ENCODE peak calls at places on chromosome 22, in six cellular contexts. One of them, this sample, is unnamed.

GRCh38 chr22:39917776-39918493 is 17.1 kb downstream of the GRAP2 start:
- DNase-seq in NB4: no peak
- DNase-seq in dorsolateral prefrontal cortex: no peak
- DNase-seq in HCT116: no peak
- DNase-seq in psoas muscle: no peak
- DNase-seq in endothelial cell: no peak
- DNase-seq in this sample: no peak

GRCh38 chr22:41508770-41509170 is 35.5 kb downstream of the POLR3H start:
- DNase-seq in NB4: no peak
- DNase-seq in dorsolateral prefrontal cortex: peak
- DNase-seq in HCT116: no peak
- DNase-seq in psoas muscle: peak
- DNase-seq in endothelial cell: no peak
- DNase-seq in this sample: no peak

GRCh38 chr22:22934543-22935055 is 47.0 kb downstream of the IGLL5 start:
- DNase-seq in NB4: no peak
- DNase-seq in dorsolateral prefrontal cortex: no peak
- DNase-seq in HCT116: no peak
- DNase-seq in psoas muscle: peak
- DNase-seq in endothelial cell: no peak
- DNase-seq in this sample: no peak

GRCh38 chr22:22161924-22162851 is 82.4 kb upstream of the VPREB1 start:
- DNase-seq in NB4: no peak
- DNase-seq in dorsolateral prefrontal cortex: no peak
- DNase-seq in HCT116: no peak
- DNase-seq in psoas muscle: no peak
- DNase-seq in endothelial cell: no peak
- DNase-seq in this sample: no peak

GRCh38 chr22:48070760-48071159 is 1308.3 kb downstream of the TBC1D22A start:
- DNase-seq in NB4: no peak
- DNase-seq in dorsolateral prefrontal cortex: no peak
- DNase-seq in HCT116: no peak
- DNase-seq in psoas muscle: no peak
- DNase-seq in endothelial cell: no peak
- DNase-seq in this sample: no peak

GRCh38 chr22:46082633-46083032 is 67.7 kb upstream of the PPARA start:
- DNase-seq in NB4: no peak
- DNase-seq in dorsolateral prefrontal cortex: no peak
- DNase-seq in HCT116: no peak
- DNase-seq in psoas muscle: no peak
- DNase-seq in endothelial cell: no peak
- DNase-seq in this sample: no peak

GRCh38 chr22:22380098-22381030 is 128.2 kb downstream of the ZNF280B start:
- DNase-seq in NB4: peak
- DNase-seq in dorsolateral prefrontal cortex: no peak
- DNase-seq in HCT116: no peak
- DNase-seq in psoas muscle: no peak
- DNase-seq in endothelial cell: peak
- DNase-seq in this sample: no peak

GRCh38 chr22:43273902-43274484 is 69.2 kb downstream of the SCUBE1 start:
- DNase-seq in NB4: peak
- DNase-seq in dorsolateral prefrontal cortex: peak
- DNase-seq in HCT116: peak
- DNase-seq in psoas muscle: no peak
- DNase-seq in endothelial cell: peak
- DNase-seq in this sample: no peak

GRCh38 chr22:35406443-35406842 is 6.5 kb downstream of the MCM5 start:
- DNase-seq in NB4: no peak
- DNase-seq in dorsolateral prefrontal cortex: no peak
- DNase-seq in HCT116: no peak
- DNase-seq in psoas muscle: no peak
- DNase-seq in endothelial cell: no peak
- DNase-seq in this sample: no peak

GRCh38 chr22:35552186-35552842 is 11.7 kb downstream of the RASD2 start:
- DNase-seq in NB4: peak
- DNase-seq in dorsolateral prefrontal cortex: no peak
- DNase-seq in HCT116: peak
- DNase-seq in psoas muscle: no peak
- DNase-seq in endothelial cell: peak
- DNase-seq in this sample: no peak

GRCh38 chr22:19619144-19620009 is 94.9 kb upstream of the SEPTIN5 start:
- DNase-seq in NB4: no peak
- DNase-seq in dorsolateral prefrontal cortex: no peak
- DNase-seq in HCT116: no peak
- DNase-seq in psoas muscle: no peak
- DNase-seq in endothelial cell: no peak
- DNase-seq in this sample: no peak

GRCh38 chr22:47837703-47838102 is 1075.3 kb downstream of the TBC1D22A start:
- DNase-seq in NB4: peak
- DNase-seq in dorsolateral prefrontal cortex: no peak
- DNase-seq in HCT116: peak
- DNase-seq in psoas muscle: no peak
- DNase-seq in endothelial cell: peak
- DNase-seq in this sample: no peak

GRCh38 chr22:39241632-39242388 is 3.0 kb downstream of the PDGFB start:
- DNase-seq in NB4: no peak
- DNase-seq in dorsolateral prefrontal cortex: no peak
- DNase-seq in HCT116: no peak
- DNase-seq in psoas muscle: no peak
- DNase-seq in endothelial cell: no peak
- DNase-seq in this sample: no peak

GRCh38 chr22:42461511-42461910 is 29.3 kb upstream of the NFAM1 start:
- DNase-seq in NB4: no peak
- DNase-seq in dorsolateral prefrontal cortex: no peak
- DNase-seq in HCT116: no peak
- DNase-seq in psoas muscle: no peak
- DNase-seq in endothelial cell: no peak
- DNase-seq in this sample: no peak

GRCh38 chr22:28009272-28009827 is 90.3 kb upstream of the PITPNB start:
- DNase-seq in NB4: peak
- DNase-seq in dorsolateral prefrontal cortex: peak
- DNase-seq in HCT116: peak
- DNase-seq in psoas muscle: peak
- DNase-seq in endothelial cell: peak
- DNase-seq in this sample: peak

GRCh38 chr22:45972868-45973212 is 4.1 kb downstream of the WNT7B start:
- DNase-seq in NB4: peak
- DNase-seq in dorsolateral prefrontal cortex: no peak
- DNase-seq in HCT116: no peak
- DNase-seq in psoas muscle: no peak
- DNase-seq in endothelial cell: no peak
- DNase-seq in this sample: no peak

GRCh38 chr22:49008682-49009235 is 818.9 kb downstream of the BRD1 start:
- DNase-seq in NB4: no peak
- DNase-seq in dorsolateral prefrontal cortex: no peak
- DNase-seq in HCT116: no peak
- DNase-seq in psoas muscle: peak
- DNase-seq in endothelial cell: no peak
- DNase-seq in this sample: no peak

DNA sequence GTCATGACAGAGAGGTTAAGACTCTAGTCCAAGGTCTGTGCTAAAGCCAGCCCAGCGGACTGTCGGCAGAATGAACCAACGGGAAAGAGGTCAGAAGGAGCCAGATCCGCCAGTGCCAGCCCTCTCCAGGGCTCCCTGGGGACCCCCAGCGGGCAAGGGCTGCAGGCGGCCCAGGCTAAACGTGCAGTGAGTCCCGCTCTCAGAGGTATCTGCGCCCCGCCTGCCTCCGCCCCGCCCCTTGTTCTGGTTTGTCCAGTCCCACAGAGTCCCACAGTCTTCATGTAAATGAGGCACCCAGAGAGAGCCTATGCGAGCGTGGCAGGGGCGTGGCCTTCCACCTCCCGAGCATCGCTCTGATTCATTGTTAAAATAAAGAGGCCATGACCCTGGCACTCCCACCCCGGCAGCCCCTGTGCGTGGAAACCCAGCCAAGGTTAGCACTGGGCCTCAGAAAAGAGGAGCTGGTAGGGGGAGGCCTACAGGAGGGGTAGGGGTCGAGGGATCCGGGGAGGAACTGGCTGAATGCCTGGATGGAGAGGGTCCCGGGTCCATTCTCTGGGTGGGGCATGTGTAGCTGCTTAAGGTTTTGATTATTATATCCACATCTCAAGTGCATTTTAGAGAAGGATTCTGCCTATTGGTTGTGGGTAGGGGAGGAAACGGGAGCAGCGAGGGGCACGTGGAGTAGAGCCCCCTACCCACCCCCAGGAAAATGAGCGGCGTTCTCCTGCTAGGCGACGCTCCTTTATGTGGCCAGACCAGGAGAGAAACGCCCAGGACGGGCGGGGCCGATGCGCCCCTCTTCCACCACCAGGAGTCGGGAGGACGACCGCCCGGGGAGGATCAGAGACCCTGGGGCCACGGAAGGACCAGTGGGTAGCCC is at the start of gene TRIOBP:
- DNase-seq in NB4: peak
- DNase-seq in dorsolateral prefrontal cortex: peak
- DNase-seq in HCT116: peak
- DNase-seq in psoas muscle: peak
- DNase-seq in endothelial cell: peak
- DNase-seq in this sample: peak
- TF ChIP-seq CTCF in NB4: peak
- TF ChIP-seq CTCF in dorsolateral prefrontal cortex: peak
- TF ChIP-seq CTCF in HCT116: peak
- TF ChIP-seq CTCF in psoas muscle: peak
- TF ChIP-seq CTCF in endothelial cell: no peak
- TF ChIP-seq CTCF in this sample: peak

GRCh38 chr22:29938285-29938693 is 55.3 kb downstream of the MTMR3 start:
- DNase-seq in NB4: no peak
- DNase-seq in dorsolateral prefrontal cortex: no peak
- DNase-seq in HCT116: no peak
- DNase-seq in psoas muscle: no peak
- DNase-seq in endothelial cell: no peak
- DNase-seq in this sample: no peak

GRCh38 chr22:29933619-29934018 is 50.6 kb downstream of the MTMR3 start:
- DNase-seq in NB4: no peak
- DNase-seq in dorsolateral prefrontal cortex: no peak
- DNase-seq in HCT116: no peak
- DNase-seq in psoas muscle: no peak
- DNase-seq in endothelial cell: no peak
- DNase-seq in this sample: no peak

GRCh38 chr22:29936186-29936585 is 53.2 kb downstream of the MTMR3 start:
- DNase-seq in NB4: no peak
- DNase-seq in dorsolateral prefrontal cortex: no peak
- DNase-seq in HCT116: no peak
- DNase-seq in psoas muscle: no peak
- DNase-seq in endothelial cell: no peak
- DNase-seq in this sample: no peak

GRCh38 chr22:29932121-29932520 is 49.1 kb downstream of the MTMR3 start:
- DNase-seq in NB4: no peak
- DNase-seq in dorsolateral prefrontal cortex: no peak
- DNase-seq in HCT116: no peak
- DNase-seq in psoas muscle: no peak
- DNase-seq in endothelial cell: no peak
- DNase-seq in this sample: no peak

GRCh38 chr22:29934596-29934995 is 51.6 kb downstream of the MTMR3 start:
- DNase-seq in NB4: no peak
- DNase-seq in dorsolateral prefrontal cortex: no peak
- DNase-seq in HCT116: no peak
- DNase-seq in psoas muscle: no peak
- DNase-seq in endothelial cell: no peak
- DNase-seq in this sample: no peak
- TF ChIP-seq CTCF in NB4: no peak
- TF ChIP-seq CTCF in dorsolateral prefrontal cortex: no peak
- TF ChIP-seq CTCF in HCT116: no peak
- TF ChIP-seq CTCF in psoas muscle: no peak
- TF ChIP-seq CTCF in endothelial cell: no peak
- TF ChIP-seq CTCF in this sample: no peak

GRCh38 chr22:24107668-24108067 is 73.6 kb upstream of the SUSD2 start:
- DNase-seq in NB4: no peak
- DNase-seq in dorsolateral prefrontal cortex: peak
- DNase-seq in HCT116: no peak
- DNase-seq in psoas muscle: peak
- DNase-seq in endothelial cell: no peak
- DNase-seq in this sample: peak
- TF ChIP-seq CTCF in NB4: no peak
- TF ChIP-seq CTCF in dorsolateral prefrontal cortex: no peak
- TF ChIP-seq CTCF in HCT116: no peak
- TF ChIP-seq CTCF in psoas muscle: peak
- TF ChIP-seq CTCF in endothelial cell: no peak
- TF ChIP-seq CTCF in this sample: no peak

GRCh38 chr22:50699754-50700386 is 27.2 kb downstream of the SHANK3 start:
- DNase-seq in NB4: no peak
- DNase-seq in dorsolateral prefrontal cortex: peak
- DNase-seq in HCT116: no peak
- DNase-seq in psoas muscle: peak
- DNase-seq in endothelial cell: no peak
- DNase-seq in this sample: peak
- TF ChIP-seq CTCF in NB4: peak
- TF ChIP-seq CTCF in dorsolateral prefrontal cortex: peak
- TF ChIP-seq CTCF in HCT116: no peak
- TF ChIP-seq CTCF in psoas muscle: peak
- TF ChIP-seq CTCF in endothelial cell: no peak
- TF ChIP-seq CTCF in this sample: no peak

GRCh38 chr22:24937114-24937513 is 9.4 kb downstream of the LHFPL7 start:
- DNase-seq in NB4: peak
- DNase-seq in dorsolateral prefrontal cortex: no peak
- DNase-seq in HCT116: no peak
- DNase-seq in psoas muscle: no peak
- DNase-seq in endothelial cell: peak
- DNase-seq in this sample: no peak
- TF ChIP-seq CTCF in NB4: peak
- TF ChIP-seq CTCF in dorsolateral prefrontal cortex: no peak
- TF ChIP-seq CTCF in HCT116: peak
- TF ChIP-seq CTCF in psoas muscle: no peak
- TF ChIP-seq CTCF in endothelial cell: no peak
- TF ChIP-seq CTCF in this sample: no peak

This sample was measured in lower lobe of right lung.